ENCODE peak calls at places on chromosomes 6 and 20, in four cellular contexts. T is stomach, A is K562, W is breast epithelium. O is an unnamed sample. For H3K4me1, the result is how much of the 10 kb centered on the place peaks cover.

GRCh38 chr6:137234505-137234863 is 15.3 kb upstream of the IFNGR1 start:
- DNase-seq in A (no peak), W (no peak), T (no peak), O (no peak)

GRCh38 chr6:136579800-136580199 is 29.6 kb upstream of the MAP7 start:
- DNase-seq in W (no peak), T (no peak), A (no peak), O (no peak)

GRCh38 chr6:36118550-36119107 is 11.7 kb upstream of the MAPK13 start:
- DNase-seq in T (peak), A (peak), W (peak), O (no peak)

GRCh38 chr20:36836591-36837329 is 39.2 kb upstream of the TLDC2 start:
- DNase-seq in W (no peak), A (peak), T (peak), O (no peak)

GRCh38 chr6:134707342-134707982 is 242.4 kb downstream of the ALDH8A1 start:
- DNase-seq in A (no peak), T (no peak), W (no peak), O (no peak)

GRCh38 chr6:43310137-43310536 is 1.5 kb upstream of the CRIP3 start:
- DNase-seq in W (no peak), T (no peak), A (no peak), O (no peak)

GRCh38 chr6:2166717-2167116 is 78.7 kb downstream of the GMDS start:
- DNase-seq in A (no peak), T (peak), W (no peak), O (no peak)

GRCh38 chr6:170297577-170298330 is 6.9 kb upstream of the DLL1 start:
- DNase-seq in A (no peak), T (no peak), W (no peak), O (no peak)

GRCh38 chr6:16157909-16158308 is 29.0 kb downstream of the MYLIP start:
- DNase-seq in W (no peak), A (peak), T (no peak), O (no peak)

GRCh38 chr20:14892782-14893181 is 555.4 kb upstream of the FLRT3 start:
- DNase-seq in A (no peak), W (no peak), T (no peak), O (no peak)

GRCh38 chr20:35339007-35339406 is 46.8 kb upstream of the FAM83C start:
- DNase-seq in T (no peak), W (no peak), A (no peak), O (no peak)

GRCh38 chr6:33416386-33417126 is 1.4 kb downstream of the CUTA start:
- DNase-seq in W (no peak), T (no peak), A (no peak), O (no peak)

GRCh38 chr20:34956751-34957472 is 1.2 kb downstream of the MYH7B start:
- DNase-seq in A (no peak), T (no peak), W (no peak), O (no peak)

GRCh38 chr6:87929843-87930288 is 117.8 kb upstream of the SPACA1 start:
- DNase-seq in A (peak), W (peak), T (peak), O (peak)

GRCh38 chr6:88573561-88573960 is 389.9 kb downstream of the RNGTT start:
- DNase-seq in W (no peak), A (no peak), T (no peak), O (no peak)

GRCh38 chr6:85644374-85644762 is 1.7 kb upstream of the SYNCRIP start:
- DNase-seq in T (no peak), A (no peak), W (no peak), O (no peak)

GRCh38 chr20:8903655-8904605 is 165.0 kb upstream of the PLCB4 start:
- DNase-seq in A (no peak), T (no peak), W (no peak), O (no peak)

GRCh38 chr20:47063407-47063806 is 168.8 kb downstream of the EYA2 start:
- DNase-seq in T (peak), A (no peak), W (no peak), O (no peak)

GRCh38 chr20:58138395-58138794 is 90.1 kb downstream of the ANKRD60 start:
- DNase-seq in A (no peak), W (peak), T (no peak), O (peak)

GRCh38 chr6:64254558-64254957 is 619.0 kb downstream of the PHF3 start:
- DNase-seq in T (no peak), W (no peak), A (no peak), O (no peak)

GRCh38 chr6:41315943-41316342 is 19.5 kb upstream of the NCR2 start:
- DNase-seq in A (no peak), T (no peak), W (no peak), O (no peak)

GRCh38 chr20:59611286-59611685 is 6.9 kb downstream of the PHACTR3 start:
- DNase-seq in A (no peak), T (no peak), W (no peak), O (no peak)

GRCh38 chr20:59743767-59744485 is 139.6 kb downstream of the PHACTR3 start:
- DNase-seq in A (no peak), W (no peak), T (no peak), O (no peak)

GRCh38 chr6:132188865-132189264 is 212.4 kb downstream of the MOXD1 start:
- DNase-seq in W (no peak), A (no peak), T (no peak), O (no peak)

GRCh38 chr20:43187476-43188233 is 2.1 kb downstream of the PTPRT start:
- DNase-seq in A (peak), W (peak), T (peak), O (peak)

GRCh38 chr20:34316191-34316814 is 13.1 kb upstream of the AHCY start:
- DNase-seq in A (peak), T (no peak), W (no peak), O (no peak)

GRCh38 chr6:125940691-125941090 is 15.9 kb upstream of the HINT3 start:
- DNase-seq in W (no peak), A (no peak), T (no peak), O (no peak)

GRCh38 chr6:2502096-2502997 is 248.4 kb downstream of the MYLK4 start:
- DNase-seq in W (no peak), A (no peak), T (no peak), O (no peak)

GRCh38 chr6:87473419-87473903 is 687 bp downstream of the SLC35A1 start:
- DNase-seq in W (no peak), A (peak), T (peak), O (no peak)

GRCh38 chr6:297571-298232 is 5.4 kb downstream of the DUSP22 start:
- DNase-seq in W (no peak), T (no peak), A (no peak), O (no peak)

GRCh38 chr6:56370591-56371198 is 123.3 kb upstream of the COL21A1 start:
- DNase-seq in W (peak), A (no peak), T (no peak), O (no peak)

GRCh38 chr6:112041535-112041934 is 12.4 kb upstream of the CCN6 start:
- DNase-seq in W (no peak), A (no peak), T (no peak), O (no peak)

GRCh38 chr6:112044196-112044595 is 9.7 kb upstream of the CCN6 start:
- DNase-seq in T (no peak), A (no peak), W (no peak), O (no peak)

GRCh38 chr6:112040933-112041332 is 13.0 kb upstream of the CCN6 start:
- DNase-seq in A (no peak), T (no peak), W (no peak), O (no peak)

GRCh38 chr6:112044856-112045255 is 9.0 kb upstream of the CCN6 start:
- DNase-seq in A (no peak), T (no peak), W (no peak), O (no peak)

GRCh38 chr6:112043032-112044007 is 10.6 kb upstream of the CCN6 start:
- DNase-seq in T (peak), W (peak), A (peak), O (peak)
- TF ChIP-seq POLR2A in T (no peak), W (no peak), A (no peak), O (peak)

GRCh38 chr6:109453156-109453555 is 2.4 kb downstream of the MICAL1 start:
- DNase-seq in W (no peak), A (no peak), T (no peak), O (no peak)

GRCh38 chr6:109455161-109455501 is 441 bp downstream of the MICAL1 start:
- DNase-seq in A (no peak), W (no peak), T (no peak), O (no peak)

GRCh38 chr6:109455502-109456282 is at the start of gene MICAL1:
- DNase-seq in T (peak), W (no peak), A (peak), O (peak)

GRCh38 chr6:109453594-109454482 is 1.7 kb downstream of the MICAL1 start:
- DNase-seq in T (no peak), A (no peak), W (no peak), O (no peak)

DNA sequence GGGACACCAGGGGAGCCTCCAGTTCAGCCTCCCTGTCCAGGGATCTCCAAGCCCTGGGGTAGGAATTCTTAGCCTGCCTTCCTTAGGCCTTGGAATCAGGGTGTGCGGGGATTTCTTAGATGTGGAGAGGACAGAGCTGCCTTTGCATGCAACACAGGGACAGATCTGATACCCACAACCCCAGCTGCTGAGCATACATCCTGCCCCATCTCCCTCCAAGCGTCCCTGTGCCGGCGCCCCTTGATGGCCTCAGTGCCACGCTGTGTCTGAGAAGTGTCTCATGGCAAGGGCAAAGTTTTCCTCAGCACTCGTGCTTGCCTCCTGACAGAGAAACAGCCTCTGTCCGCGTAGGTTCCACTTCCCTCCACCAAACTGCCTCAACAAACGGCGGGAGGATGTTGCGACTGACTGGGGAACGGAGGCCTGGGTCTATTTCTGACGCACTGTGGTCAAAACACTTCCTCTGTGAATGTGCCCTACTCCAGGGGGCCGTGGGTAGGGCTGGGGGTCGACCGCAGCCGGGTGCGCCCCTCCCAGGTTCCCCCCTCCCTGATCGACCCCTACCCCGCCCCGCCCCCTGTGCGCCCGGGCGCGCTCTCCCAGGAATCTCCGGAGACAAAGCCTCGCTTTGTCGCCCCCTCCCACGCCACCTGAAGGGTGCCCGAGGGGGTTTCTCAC is 950 bp downstream of the MICAL1 start:
- DNase-seq in A (no peak), W (peak), T (peak), O (peak)
- TF ChIP-seq CTCF in A (no peak), W (no peak), T (no peak), O (no peak)

GRCh38 chr6:127749095-127749494 is 151.8 kb downstream of the THEMIS start:
- DNase-seq in T (no peak), A (no peak), W (no peak), O (no peak)

GRCh38 chr6:127748290-127748689 is 152.6 kb downstream of the THEMIS start:
- DNase-seq in A (no peak), T (no peak), W (no peak), O (no peak)
- H3K4me1 ChIP-seq in A (under half), T (under half), W (under half), O (under half)

GRCh38 chr6:6686748-6687601 is 98.5 kb downstream of the LY86 start:
- DNase-seq in T (peak), W (peak), A (peak), O (peak)
- TF ChIP-seq POLR2A in T (no peak), W (no peak), A (peak), O (peak)

GRCh38 chr6:29753309-29753644 is 30.0 kb downstream of the HLA-F start:
- DNase-seq in A (no peak), W (no peak), T (no peak), O (no peak)
- TF ChIP-seq CTCF in A (no peak), W (no peak), T (no peak), O (no peak)

DNA sequence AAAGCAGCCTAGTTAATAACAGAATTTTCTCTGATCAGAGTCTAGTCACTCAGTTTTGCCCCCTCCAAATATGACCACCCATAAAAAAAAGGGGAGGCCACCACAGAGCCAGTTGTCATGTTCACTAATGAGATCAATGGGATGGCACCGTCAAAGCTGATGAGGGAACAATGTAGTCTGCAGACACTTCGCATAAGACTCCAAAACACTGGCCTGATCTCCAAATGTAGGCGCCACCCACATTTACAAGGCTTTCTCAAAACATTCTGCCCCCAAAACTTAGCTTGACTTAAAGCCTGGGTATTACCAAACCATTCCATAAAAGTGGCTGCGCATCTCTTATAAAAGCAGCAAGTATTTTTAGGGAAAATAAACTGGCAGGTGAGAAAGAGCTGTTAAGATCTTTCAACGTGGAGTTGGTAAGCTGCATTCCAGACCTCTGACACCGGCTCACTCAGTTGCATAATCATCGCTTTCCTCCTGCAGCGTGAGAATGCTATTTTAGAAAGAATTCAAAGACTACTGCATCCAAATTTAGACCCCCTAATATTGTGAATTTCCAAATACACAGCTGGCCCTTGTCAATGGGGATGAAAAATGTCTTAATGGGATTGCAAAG is 59.3 kb downstream of the TBC1D7 start:
- DNase-seq in T (no peak), W (no peak), A (no peak), O (no peak)
- H3K4me1 ChIP-seq in T (under half), W (under half), A (under half), O (under half)

GRCh38 chr6:143060354-143060805 is 309 bp upstream of the AIG1 start:
- DNase-seq in T (peak), W (peak), A (peak), O (peak)

GRCh38 chr6:143061597-143062385 is 1.1 kb downstream of the AIG1 start:
- DNase-seq in T (no peak), W (no peak), A (no peak), O (no peak)

GRCh38 chr6:143059616-143060353 is 904 bp upstream of the AIG1 start:
- DNase-seq in W (peak), A (no peak), T (no peak), O (no peak)

GRCh38 chr6:143062551-143062950 is 1.9 kb downstream of the AIG1 start:
- DNase-seq in A (no peak), W (no peak), T (no peak), O (no peak)

GRCh38 chr6:143060806-143061596 is at the start of gene AIG1:
- DNase-seq in W (peak), T (no peak), A (peak), O (peak)
- TF ChIP-seq POLR2A in W (no peak), T (no peak), A (peak), O (peak)

DNA sequence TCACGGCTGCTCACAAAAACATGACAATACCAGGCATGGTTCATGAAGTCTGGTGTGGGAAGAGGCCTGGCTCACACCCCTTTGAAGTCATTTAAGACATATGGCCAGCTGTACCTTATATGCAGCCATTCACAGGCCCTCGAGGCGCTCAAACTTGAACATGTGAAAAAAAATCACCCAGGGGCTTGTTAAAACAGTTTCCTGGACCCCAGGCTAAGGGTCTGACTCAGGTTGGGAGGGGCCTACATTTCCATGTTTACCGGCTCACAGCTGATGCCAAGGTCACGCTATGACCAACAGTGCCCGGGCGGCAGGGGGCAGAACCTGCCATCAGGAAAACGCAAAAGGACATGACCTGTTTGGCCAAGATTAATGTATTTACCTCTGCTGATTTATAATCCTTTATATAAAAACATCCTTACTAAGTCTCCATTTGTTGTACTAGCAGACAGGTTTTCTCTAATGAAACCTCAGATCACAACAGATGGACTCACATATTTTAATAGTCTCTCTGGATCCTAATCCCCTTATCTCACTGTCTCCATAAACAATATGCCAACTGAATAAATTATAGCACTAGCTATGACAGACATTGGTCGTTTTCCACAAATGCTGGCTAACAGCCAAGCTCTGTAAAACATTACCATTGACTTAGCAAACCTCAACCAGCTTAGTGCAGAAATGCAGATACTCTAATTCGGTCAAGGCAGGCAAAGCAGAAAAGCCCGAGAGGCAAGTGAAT is 19.9 kb downstream of the EZR start:
- DNase-seq in A (no peak), W (no peak), T (peak), O (peak)
- TF ChIP-seq CTCF in A (no peak), W (peak), T (no peak), O (peak)

DNA sequence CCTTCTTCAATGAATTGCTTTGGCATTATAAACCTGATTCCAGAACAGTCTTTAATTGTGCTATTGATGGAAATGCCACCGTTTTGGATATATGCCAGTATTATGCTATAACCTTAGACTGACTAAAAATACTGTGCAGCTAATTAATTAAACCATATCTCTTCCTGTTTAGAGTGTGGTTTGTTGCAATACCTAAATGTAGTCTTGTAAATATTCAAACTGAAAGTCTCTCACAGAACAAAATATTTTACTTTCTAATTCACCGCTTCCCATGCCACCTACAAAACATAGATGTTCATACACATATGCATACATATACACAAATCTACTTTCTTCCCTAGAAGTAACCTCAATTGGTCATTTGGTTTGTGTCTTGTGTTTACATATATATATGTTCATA is 126.6 kb downstream of the SIM1 start:
- DNase-seq in T (no peak), W (no peak), A (no peak), O (no peak)
- H3K4me1 ChIP-seq in T (under half), W (under half), A (under half), O (under half)